ENCODE peak calls at places on chromosome 4, in four cellular contexts. R is tibial nerve, G is suprapubic skin, B is endodermal cell. M is an unnamed sample.

GRCh38 chr4:147733614-147734344 is 1.9 kb downstream of the ARHGAP10 start:
- DNase-seq in R (no peak), G (no peak), B (peak), M (no peak)

GRCh38 chr4:170978990-170979389 is 834.2 kb upstream of the GALNTL6 start:
- DNase-seq in R (no peak), G (no peak), B (peak), M (no peak)

GRCh38 chr4:61723492-61723891 is 523.4 kb downstream of the ADGRL3 start:
- DNase-seq in R (no peak), G (no peak), B (no peak), M (no peak)

GRCh38 chr4:163553146-163553545 is 58.7 kb downstream of the TMA16 start:
- DNase-seq in R (no peak), G (no peak), B (no peak), M (no peak)

GRCh38 chr4:22730049-22730448 is 37.3 kb downstream of the GBA3 start:
- DNase-seq in R (no peak), G (no peak), B (no peak), M (no peak)

GRCh38 chr4:82851902-82852750 is 38.8 kb downstream of the SEC31A start:
- DNase-seq in R (no peak), G (no peak), B (no peak), M (peak)

GRCh38 chr4:127870688-127871087 is 10.0 kb upstream of the PLK4 start:
- DNase-seq in R (no peak), G (no peak), B (no peak), M (no peak)

GRCh38 chr4:39151120-39151713 is 31.1 kb upstream of the WDR19 start:
- DNase-seq in R (no peak), G (no peak), B (no peak), M (no peak)

GRCh38 chr4:139619644-139620043 is 46.0 kb upstream of the MGST2 start:
- DNase-seq in R (no peak), G (no peak), B (peak), M (no peak)

GRCh38 chr4:15144249-15144966 is 142.1 kb downstream of the CPEB2 start:
- DNase-seq in R (no peak), G (no peak), B (no peak), M (no peak)

GRCh38 chr4:41719417-41719816 is 29.1 kb downstream of the PHOX2B start:
- DNase-seq in R (no peak), G (no peak), B (no peak), M (no peak)

GRCh38 chr4:118967393-118967792 is 78.7 kb downstream of the SYNPO2 start:
- DNase-seq in R (no peak), G (no peak), B (no peak), M (no peak)

GRCh38 chr4:136750898-136751297 is 781.4 kb downstream of the PCDH18 start:
- DNase-seq in R (no peak), G (no peak), B (no peak), M (no peak)

GRCh38 chr4:149005191-149005590 is 563.0 kb upstream of the NR3C2 start:
- DNase-seq in R (no peak), G (no peak), B (peak), M (no peak)

GRCh38 chr4:109764376-109764775 is 34.5 kb upstream of the PLA2G12A start:
- DNase-seq in R (no peak), G (no peak), B (no peak), M (no peak)

GRCh38 chr4:8052160-8052691 is 106.4 kb downstream of the ABLIM2 start:
- DNase-seq in R (no peak), G (no peak), B (peak), M (no peak)

GRCh38 chr4:8051644-8052043 is 107.0 kb downstream of the ABLIM2 start:
- DNase-seq in R (no peak), G (no peak), B (peak), M (no peak)

GRCh38 chr4:8050180-8050554 is 108.4 kb downstream of the ABLIM2 start:
- DNase-seq in R (no peak), G (no peak), B (no peak), M (no peak)

GRCh38 chr4:8048856-8049686 is 109.4 kb upstream of the AFAP1 start:
- DNase-seq in R (no peak), G (no peak), B (peak), M (no peak)

GRCh38 chr4:8050555-8051206 is 107.9 kb downstream of the ABLIM2 start:
- DNase-seq in R (peak), G (no peak), B (peak), M (no peak)
- H3K4me3 ChIP-seq in R (no peak), G (no peak), B (no peak), M (no peak)

DNA sequence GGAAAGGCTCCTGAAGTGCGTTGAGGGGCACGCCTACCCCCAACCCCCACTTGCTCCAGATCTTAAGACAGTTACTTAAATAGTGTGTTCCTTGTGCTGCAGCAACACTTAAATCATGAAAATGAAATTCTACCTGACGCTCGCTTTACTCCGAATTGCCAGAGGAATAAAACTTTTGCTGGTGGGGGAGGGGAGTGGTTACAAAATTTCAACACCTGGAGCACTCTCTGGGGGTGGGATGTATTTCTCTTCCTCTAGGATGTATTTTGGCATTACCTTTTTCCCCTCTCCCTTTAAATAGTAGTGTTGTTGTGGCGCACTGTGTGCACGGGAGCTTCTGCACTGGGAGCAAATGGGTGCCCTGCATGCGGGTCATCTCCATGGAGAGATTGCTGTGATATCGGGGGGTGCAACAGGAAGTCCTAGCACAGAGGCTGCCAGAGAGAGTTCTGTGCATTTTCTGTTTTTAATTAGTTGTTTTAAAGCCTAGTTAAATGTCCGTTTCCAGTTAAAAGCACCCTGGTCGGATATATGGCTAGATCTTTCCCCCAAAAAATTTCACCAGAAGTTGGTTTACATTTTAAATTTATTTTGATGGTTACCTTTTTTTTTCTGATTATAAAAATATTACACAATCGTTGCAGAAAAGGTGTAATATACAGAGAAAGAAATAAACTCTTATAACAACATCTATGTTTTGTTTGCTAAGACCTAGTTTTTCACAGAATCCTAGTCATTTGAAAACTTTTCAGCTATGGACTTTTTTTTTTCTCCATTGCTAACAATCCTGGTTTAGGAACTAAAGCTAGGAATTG is 207.6 kb downstream of the SOWAHB start:
- DNase-seq in R (no peak), G (no peak), B (no peak), M (no peak)
- H3K4me3 ChIP-seq in R (peak), G (peak), B (peak), M (no peak)

DNA sequence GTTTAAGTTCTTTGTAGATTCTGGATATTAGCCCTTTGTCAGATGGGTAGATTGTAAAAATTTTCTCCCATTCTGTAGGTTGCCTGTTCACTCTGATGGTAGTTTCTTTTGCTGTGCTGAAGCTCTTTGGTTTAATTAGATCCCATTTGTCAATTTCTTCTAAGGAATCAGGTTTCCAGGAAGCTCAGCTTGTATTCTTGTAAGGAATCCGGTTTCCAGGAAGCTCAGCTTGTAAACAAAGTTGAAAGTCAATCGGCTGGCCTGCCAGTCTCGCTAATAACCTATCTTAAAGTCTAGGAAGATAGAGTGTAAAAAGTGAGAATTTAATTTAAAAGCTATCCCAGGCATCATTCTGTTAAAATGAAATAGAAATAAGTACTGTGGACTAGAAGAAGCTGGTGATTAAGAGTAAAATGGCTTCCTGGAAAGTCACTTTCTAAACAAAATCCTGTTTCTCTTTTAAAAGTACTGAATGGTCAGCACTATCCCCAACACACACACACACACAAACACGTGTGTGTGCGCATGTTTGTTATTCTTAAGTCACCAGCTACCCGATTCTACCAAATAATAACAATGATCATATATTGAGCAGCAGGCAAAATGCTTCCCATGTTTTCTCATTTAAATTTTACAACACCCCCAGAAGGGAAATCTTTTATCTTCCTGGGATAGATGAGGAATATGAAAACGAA is 171.7 kb downstream of the PAPSS1 start:
- DNase-seq in R (no peak), G (no peak), B (no peak), M (no peak)
- H3K4me3 ChIP-seq in R (no peak), G (no peak), B (no peak), M (no peak)

DNA sequence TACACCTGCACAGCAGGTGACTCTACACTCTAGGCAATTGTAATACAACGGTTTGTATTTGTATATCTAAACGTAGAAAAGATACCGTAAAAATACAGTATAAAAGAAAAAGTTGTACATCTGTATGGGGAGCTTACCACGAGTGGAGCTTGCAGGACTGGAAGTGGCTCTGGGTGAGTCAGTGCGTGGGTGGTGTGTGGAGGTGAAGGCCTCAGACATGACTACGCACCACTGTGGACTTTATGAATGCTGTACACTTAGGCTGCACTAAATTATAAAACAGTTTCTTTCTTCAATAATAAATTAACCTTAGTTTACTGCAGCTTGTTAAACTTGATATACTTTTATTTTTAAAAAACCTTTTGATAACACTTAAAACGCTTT is 85.0 kb upstream of the FAT1 start:
- DNase-seq in R (no peak), G (no peak), B (no peak), M (no peak)
- H3K4me3 ChIP-seq in R (no peak), G (no peak), B (no peak), M (no peak)

GRCh38 chr4:153116801-153117200 is 87.4 kb upstream of the TRIM2 start:
- DNase-seq in R (no peak), G (no peak), B (no peak), M (no peak)

GRCh38 chr4:153116101-153116680 is 88.1 kb upstream of the TRIM2 start:
- DNase-seq in R (no peak), G (no peak), B (no peak), M (peak)

GRCh38 chr4:153113838-153114105 is 90.5 kb upstream of the TRIM2 start:
- DNase-seq in R (no peak), G (no peak), B (no peak), M (no peak)

GRCh38 chr4:153114771-153115321 is 89.4 kb upstream of the TRIM2 start:
- DNase-seq in R (no peak), G (no peak), B (no peak), M (peak)

DNA sequence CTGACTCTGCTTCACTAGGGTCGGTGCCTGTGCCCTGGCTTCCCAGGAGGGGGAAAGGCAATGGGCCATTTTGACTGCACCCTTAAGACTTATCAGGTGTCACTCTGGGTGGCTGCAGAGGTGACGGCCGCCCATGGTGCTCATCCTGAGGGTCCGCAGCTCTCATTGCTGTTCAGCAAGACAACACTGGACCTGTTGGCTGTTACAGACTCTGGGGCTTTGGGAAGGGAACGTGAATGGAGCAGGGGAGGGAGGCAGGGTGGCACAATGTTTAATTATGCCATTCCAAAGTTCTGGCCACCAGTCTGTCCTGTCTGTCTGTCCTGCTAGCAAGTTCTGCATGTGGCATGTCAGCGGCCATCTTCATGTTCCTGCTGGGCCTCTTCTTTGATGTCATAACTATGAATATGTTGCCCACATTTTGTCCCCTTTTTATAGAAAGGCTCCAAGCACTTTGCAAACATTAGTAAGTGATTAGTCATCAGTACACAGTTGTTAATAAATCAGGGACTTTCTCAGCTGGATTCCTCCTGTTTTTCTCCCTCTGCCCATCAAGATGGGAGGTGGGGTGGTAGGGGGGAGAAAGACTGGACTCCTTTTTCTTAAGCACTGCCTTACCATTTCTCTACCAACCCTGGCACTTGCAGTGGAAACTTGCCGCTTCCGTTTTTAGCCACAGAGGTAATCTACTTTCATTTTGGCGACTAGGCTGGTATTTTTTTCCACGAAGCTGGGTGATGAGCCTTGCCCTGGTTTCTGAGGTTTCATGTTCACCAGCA is 88.7 kb upstream of the TRIM2 start:
- DNase-seq in R (no peak), G (no peak), B (no peak), M (peak)
- H3K4me3 ChIP-seq in R (no peak), G (peak), B (no peak), M (peak)

GRCh38 chr4:43607400-43607799 is 714.9 kb downstream of the GRXCR1 start:
- DNase-seq in R (no peak), G (no peak), B (no peak), M (no peak)
- H3K4me3 ChIP-seq in R (no peak), G (no peak), B (no peak), M (no peak)

GRCh38 chr4:155371432-155372043 is 5.2 kb downstream of the MAP9 start:
- DNase-seq in R (no peak), G (no peak), B (no peak), M (peak)

GRCh38 chr4:155376387-155377268 is at the start of gene MAP9:
- DNase-seq in R (peak), G (peak), B (peak), M (peak)

DNA sequence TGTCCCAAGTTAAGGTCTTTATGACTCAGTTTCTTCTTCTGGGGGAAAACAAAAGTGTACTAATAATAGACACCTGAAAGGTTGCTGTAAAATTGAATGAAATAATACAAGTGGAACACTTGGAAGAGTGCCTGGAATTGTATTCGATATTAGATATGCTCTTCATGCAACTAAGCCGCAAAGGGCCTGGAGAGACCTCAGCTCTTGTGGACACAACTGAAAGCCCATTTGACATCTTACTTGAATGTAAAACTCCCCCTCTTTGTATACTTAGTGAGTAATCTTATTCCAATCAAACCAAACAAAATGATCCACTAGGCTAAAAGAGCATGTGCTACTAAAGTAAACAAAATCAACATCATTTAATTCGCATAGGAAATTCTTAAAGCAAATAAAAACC is 516 bp upstream of the MAP9 start:
- DNase-seq in R (no peak), G (no peak), B (no peak), M (no peak)
- H3K4me3 ChIP-seq in R (peak), G (peak), B (no peak), M (peak)

GRCh38 chr4:17812125-17812524 is 1.3 kb downstream of the NCAPG start:
- DNase-seq in R (no peak), G (no peak), B (no peak), M (no peak)

GRCh38 chr4:17816142-17816541 is 5.4 kb downstream of the NCAPG start:
- DNase-seq in R (no peak), G (no peak), B (no peak), M (no peak)

GRCh38 chr4:17812801-17813200 is 2.0 kb downstream of the NCAPG start:
- DNase-seq in R (no peak), G (no peak), B (no peak), M (no peak)

GRCh38 chr4:17814140-17814539 is 3.4 kb downstream of the NCAPG start:
- DNase-seq in R (no peak), G (no peak), B (no peak), M (no peak)

GRCh38 chr4:17817027-17817426 is 6.2 kb downstream of the NCAPG start:
- DNase-seq in R (no peak), G (no peak), B (no peak), M (peak)
- H3K4me3 ChIP-seq in R (no peak), G (no peak), B (no peak), M (no peak)